ENCODE peak calls at places on chromosomes 16 and 17, in six cellular contexts. One of them, this sample, is unnamed.

GRCh38 chr16:57562066-57562465 is 19.6 kb downstream of the ADGRG5 start:
- DNase-seq in right lobe of liver: no peak
- DNase-seq in mesothelial cell of epicardium: no peak
- DNase-seq in cardiac muscle cell: no peak
- DNase-seq in astrocyte: no peak
- DNase-seq in uterus: no peak
- DNase-seq in this sample: no peak

GRCh38 chr16:5756969-5757368 is 659.4 kb upstream of the EEF2KMT start:
- DNase-seq in right lobe of liver: no peak
- DNase-seq in mesothelial cell of epicardium: no peak
- DNase-seq in cardiac muscle cell: no peak
- DNase-seq in astrocyte: no peak
- DNase-seq in uterus: no peak
- DNase-seq in this sample: no peak

GRCh38 chr17:61400058-61400785 is 579 bp downstream of the TBX2 start:
- DNase-seq in right lobe of liver: no peak
- DNase-seq in mesothelial cell of epicardium: no peak
- DNase-seq in cardiac muscle cell: peak
- DNase-seq in astrocyte: peak
- DNase-seq in uterus: no peak
- DNase-seq in this sample: no peak

GRCh38 chr16:24151482-24151939 is 104.6 kb upstream of the CACNG3 start:
- DNase-seq in right lobe of liver: no peak
- DNase-seq in mesothelial cell of epicardium: no peak
- DNase-seq in cardiac muscle cell: no peak
- DNase-seq in astrocyte: peak
- DNase-seq in uterus: no peak
- DNase-seq in this sample: no peak

GRCh38 chr16:85309656-85310587 is 197.7 kb upstream of the CIBAR2 start:
- DNase-seq in right lobe of liver: peak
- DNase-seq in mesothelial cell of epicardium: no peak
- DNase-seq in cardiac muscle cell: no peak
- DNase-seq in astrocyte: no peak
- DNase-seq in uterus: no peak
- DNase-seq in this sample: no peak

GRCh38 chr17:53950858-53951250 is 128.1 kb downstream of the KIF2B start:
- DNase-seq in right lobe of liver: no peak
- DNase-seq in mesothelial cell of epicardium: no peak
- DNase-seq in cardiac muscle cell: no peak
- DNase-seq in astrocyte: no peak
- DNase-seq in uterus: no peak
- DNase-seq in this sample: no peak

GRCh38 chr17:7336240-7337175 is at the start of gene ACAP1:
- DNase-seq in right lobe of liver: peak
- DNase-seq in mesothelial cell of epicardium: no peak
- DNase-seq in cardiac muscle cell: no peak
- DNase-seq in astrocyte: no peak
- DNase-seq in uterus: no peak
- DNase-seq in this sample: no peak

GRCh38 chr16:56866955-56867830 is 2.2 kb downstream of the SLC12A3 start:
- DNase-seq in right lobe of liver: no peak
- DNase-seq in mesothelial cell of epicardium: no peak
- DNase-seq in cardiac muscle cell: peak
- DNase-seq in astrocyte: peak
- DNase-seq in uterus: no peak
- DNase-seq in this sample: no peak

GRCh38 chr16:22423716-22424115 is 49.3 kb upstream of the CDR2 start:
- DNase-seq in right lobe of liver: no peak
- DNase-seq in mesothelial cell of epicardium: no peak
- DNase-seq in cardiac muscle cell: no peak
- DNase-seq in astrocyte: no peak
- DNase-seq in uterus: no peak
- DNase-seq in this sample: peak

GRCh38 chr16:53224932-53225533 is 170.2 kb downstream of the CHD9 start:
- DNase-seq in right lobe of liver: no peak
- DNase-seq in mesothelial cell of epicardium: no peak
- DNase-seq in cardiac muscle cell: no peak
- DNase-seq in astrocyte: peak
- DNase-seq in uterus: no peak
- DNase-seq in this sample: no peak

GRCh38 chr16:85627102-85627834 is 14.1 kb downstream of the GSE1 start:
- DNase-seq in right lobe of liver: no peak
- DNase-seq in mesothelial cell of epicardium: no peak
- DNase-seq in cardiac muscle cell: no peak
- DNase-seq in astrocyte: no peak
- DNase-seq in uterus: no peak
- DNase-seq in this sample: no peak

GRCh38 chr17:38748329-38749221 is at the start of gene PCGF2:
- DNase-seq in right lobe of liver: peak
- DNase-seq in mesothelial cell of epicardium: peak
- DNase-seq in cardiac muscle cell: peak
- DNase-seq in astrocyte: peak
- DNase-seq in uterus: peak
- DNase-seq in this sample: no peak

GRCh38 chr17:73175962-73176565 is 11.3 kb downstream of the SSTR2 start:
- DNase-seq in right lobe of liver: no peak
- DNase-seq in mesothelial cell of epicardium: no peak
- DNase-seq in cardiac muscle cell: no peak
- DNase-seq in astrocyte: no peak
- DNase-seq in uterus: no peak
- DNase-seq in this sample: no peak

GRCh38 chr16:57938936-57939871 is 31.7 kb downstream of the CNGB1 start:
- DNase-seq in right lobe of liver: no peak
- DNase-seq in mesothelial cell of epicardium: no peak
- DNase-seq in cardiac muscle cell: peak
- DNase-seq in astrocyte: peak
- DNase-seq in uterus: peak
- DNase-seq in this sample: no peak

GRCh38 chr16:4935231-4935855 is 1.6 kb downstream of the PPL start:
- DNase-seq in right lobe of liver: peak
- DNase-seq in mesothelial cell of epicardium: no peak
- DNase-seq in cardiac muscle cell: peak
- DNase-seq in astrocyte: no peak
- DNase-seq in uterus: peak
- DNase-seq in this sample: no peak

GRCh38 chr17:68133370-68134045 is 98.0 kb downstream of the KPNA2 start:
- DNase-seq in right lobe of liver: no peak
- DNase-seq in mesothelial cell of epicardium: no peak
- DNase-seq in cardiac muscle cell: no peak
- DNase-seq in astrocyte: no peak
- DNase-seq in uterus: no peak
- DNase-seq in this sample: no peak

GRCh38 chr17:43801844-43802243 is 21.6 kb downstream of the CFAP97D1 start:
- DNase-seq in right lobe of liver: no peak
- DNase-seq in mesothelial cell of epicardium: no peak
- DNase-seq in cardiac muscle cell: no peak
- DNase-seq in astrocyte: no peak
- DNase-seq in uterus: no peak
- DNase-seq in this sample: no peak

GRCh38 chr16:84827131-84827574 is 7.4 kb downstream of the CRISPLD2 start:
- DNase-seq in right lobe of liver: no peak
- DNase-seq in mesothelial cell of epicardium: no peak
- DNase-seq in cardiac muscle cell: peak
- DNase-seq in astrocyte: no peak
- DNase-seq in uterus: peak
- DNase-seq in this sample: no peak

GRCh38 chr17:40490289-40490853 is 11.1 kb downstream of the TNS4 start:
- DNase-seq in right lobe of liver: no peak
- DNase-seq in mesothelial cell of epicardium: no peak
- DNase-seq in cardiac muscle cell: peak
- DNase-seq in astrocyte: peak
- DNase-seq in uterus: peak
- DNase-seq in this sample: no peak

GRCh38 chr16:81493755-81494433 is 49.3 kb downstream of the CMIP start:
- DNase-seq in right lobe of liver: peak
- DNase-seq in mesothelial cell of epicardium: no peak
- DNase-seq in cardiac muscle cell: peak
- DNase-seq in astrocyte: peak
- DNase-seq in uterus: no peak
- DNase-seq in this sample: no peak

GRCh38 chr17:65254166-65254565 is 117.0 kb downstream of the RGS9 start:
- DNase-seq in right lobe of liver: no peak
- DNase-seq in mesothelial cell of epicardium: no peak
- DNase-seq in cardiac muscle cell: peak
- DNase-seq in astrocyte: no peak
- DNase-seq in uterus: no peak
- DNase-seq in this sample: no peak

GRCh38 chr16:30698139-30698815 is 694 bp upstream of the SRCAP start:
- DNase-seq in right lobe of liver: peak
- DNase-seq in mesothelial cell of epicardium: peak
- DNase-seq in cardiac muscle cell: peak
- DNase-seq in astrocyte: peak
- DNase-seq in uterus: peak
- DNase-seq in this sample: peak
- TF ChIP-seq CTCF in right lobe of liver: no peak
- TF ChIP-seq CTCF in mesothelial cell of epicardium: no peak
- TF ChIP-seq CTCF in cardiac muscle cell: no peak
- TF ChIP-seq CTCF in astrocyte: no peak
- TF ChIP-seq CTCF in uterus: no peak
- TF ChIP-seq CTCF in this sample: no peak

DNA sequence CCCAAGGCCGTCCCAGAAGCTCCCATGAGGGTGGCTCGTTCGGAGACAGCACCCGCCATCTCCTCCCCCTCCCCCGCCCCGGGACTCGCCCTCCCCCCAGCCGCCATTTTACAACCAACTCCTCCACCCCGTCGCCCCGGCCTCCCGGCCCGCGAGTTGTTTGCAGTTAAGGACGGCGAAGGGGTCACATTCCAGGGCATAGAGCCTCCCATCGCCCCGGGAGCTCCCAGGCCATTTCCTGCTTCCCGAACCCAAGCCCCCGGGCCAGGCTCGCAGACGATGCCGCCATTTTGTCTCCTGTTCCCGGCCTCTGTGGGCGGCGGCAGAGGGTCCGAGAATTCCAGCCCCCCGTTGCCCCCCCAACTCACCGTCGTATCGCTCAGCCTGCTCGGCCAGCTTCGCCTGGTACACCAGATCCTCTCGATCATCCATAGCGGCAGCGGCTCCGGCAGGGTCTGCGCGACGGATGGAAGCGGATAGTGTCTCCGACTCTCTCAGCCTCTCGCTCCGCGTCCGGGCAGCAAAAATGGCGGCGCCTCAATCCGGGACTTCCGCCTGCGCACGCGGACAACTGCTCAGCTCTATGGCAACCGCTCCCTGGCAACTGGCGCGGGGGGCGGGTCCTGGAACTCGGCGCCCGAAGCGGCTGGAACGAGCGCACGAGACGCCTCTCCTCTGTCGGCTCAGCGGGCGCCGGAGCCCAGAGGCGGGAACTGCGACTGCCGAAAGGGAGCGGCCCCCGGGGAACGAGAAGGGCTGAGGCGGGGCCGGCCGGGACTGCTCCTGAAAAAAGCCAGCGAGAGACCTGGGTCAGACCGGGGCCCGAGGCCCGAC is at the start of gene YWHAE:
- DNase-seq in right lobe of liver: peak
- DNase-seq in mesothelial cell of epicardium: peak
- DNase-seq in cardiac muscle cell: peak
- DNase-seq in astrocyte: peak
- DNase-seq in uterus: peak
- DNase-seq in this sample: peak
- TF ChIP-seq CTCF in right lobe of liver: no peak
- TF ChIP-seq CTCF in mesothelial cell of epicardium: no peak
- TF ChIP-seq CTCF in cardiac muscle cell: no peak
- TF ChIP-seq CTCF in astrocyte: no peak
- TF ChIP-seq CTCF in uterus: no peak
- TF ChIP-seq CTCF in this sample: no peak

GRCh38 chr17:82418001-82418986 is at the start of the genes HEXD and OGFOD3:
- DNase-seq in right lobe of liver: peak
- DNase-seq in mesothelial cell of epicardium: peak
- DNase-seq in cardiac muscle cell: peak
- DNase-seq in astrocyte: peak
- DNase-seq in uterus: peak
- DNase-seq in this sample: no peak
- TF ChIP-seq CTCF in right lobe of liver: no peak
- TF ChIP-seq CTCF in mesothelial cell of epicardium: no peak
- TF ChIP-seq CTCF in cardiac muscle cell: no peak
- TF ChIP-seq CTCF in astrocyte: no peak
- TF ChIP-seq CTCF in uterus: peak
- TF ChIP-seq CTCF in this sample: peak

DNA sequence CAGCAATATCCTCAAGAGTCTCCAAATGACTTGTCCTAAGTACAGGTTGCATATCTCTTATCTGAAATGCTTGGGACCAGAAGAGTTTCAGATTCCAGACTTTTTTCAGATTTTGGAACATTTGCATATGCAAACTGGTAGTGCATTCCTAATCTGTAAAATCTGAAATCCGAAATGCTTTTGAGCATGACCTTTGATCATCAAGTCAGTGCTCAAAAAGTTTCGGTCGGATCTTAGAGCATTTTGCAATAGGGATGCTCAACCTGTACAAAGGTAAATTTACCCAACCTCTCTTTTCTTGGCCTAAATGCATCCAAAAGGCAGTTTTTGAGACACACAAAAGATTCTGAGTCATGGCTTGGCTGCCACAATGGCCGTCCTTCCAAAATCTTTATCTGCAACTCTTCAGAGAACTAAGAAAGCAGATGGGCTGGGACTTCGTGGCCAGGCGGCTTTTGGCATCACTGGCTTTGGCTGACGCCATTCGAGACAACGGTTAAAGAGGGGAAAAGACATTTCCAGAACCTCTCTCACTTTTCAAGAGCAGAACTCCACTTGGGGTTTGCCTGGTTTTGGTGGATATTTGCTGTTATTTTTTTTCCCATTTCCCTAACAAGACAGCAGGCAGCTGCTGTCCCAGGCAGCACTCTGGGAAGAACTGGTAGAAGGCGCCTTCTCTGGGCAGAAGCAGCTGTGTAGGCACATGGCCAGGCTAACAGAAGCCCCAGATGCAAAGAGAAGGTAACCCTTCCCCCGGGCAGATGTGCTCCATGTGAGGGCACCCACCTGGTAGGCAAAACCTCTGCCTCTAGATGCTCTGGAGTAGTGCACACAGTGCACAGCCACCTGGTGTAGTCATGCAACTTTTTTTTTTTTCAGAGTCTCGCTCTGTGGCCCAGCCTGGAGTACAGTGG is 8.9 kb downstream of the CPPED1 start:
- DNase-seq in right lobe of liver: no peak
- DNase-seq in mesothelial cell of epicardium: no peak
- DNase-seq in cardiac muscle cell: no peak
- DNase-seq in astrocyte: no peak
- DNase-seq in uterus: peak
- DNase-seq in this sample: no peak
- TF ChIP-seq CTCF in right lobe of liver: no peak
- TF ChIP-seq CTCF in mesothelial cell of epicardium: no peak
- TF ChIP-seq CTCF in cardiac muscle cell: no peak
- TF ChIP-seq CTCF in astrocyte: no peak
- TF ChIP-seq CTCF in uterus: no peak
- TF ChIP-seq CTCF in this sample: no peak